ENCODE peak calls at places on chromosomes 2 and 18, in four cellular contexts. One of them, this sample, is unnamed.

GRCh38 chr2:105875241-105875640 is 130.5 kb downstream of the NCK2 start:
- DNase-seq in activated naive CD8-positive, alpha-beta T cell treated with anti-CD3 and anti-CD28 coated beads for 36 hours: no peak
- DNase-seq in tibial artery: no peak
- DNase-seq in aorta: no peak
- DNase-seq in this sample: no peak

GRCh38 chr2:135985826-135986393 is 484 bp upstream of the DARS1 start:
- DNase-seq in activated naive CD8-positive, alpha-beta T cell treated with anti-CD3 and anti-CD28 coated beads for 36 hours: peak
- DNase-seq in tibial artery: no peak
- DNase-seq in aorta: no peak
- DNase-seq in this sample: no peak

GRCh38 chr2:234249873-234250272 is 199.4 kb downstream of the SPP2 start:
- DNase-seq in activated naive CD8-positive, alpha-beta T cell treated with anti-CD3 and anti-CD28 coated beads for 36 hours: no peak
- DNase-seq in tibial artery: no peak
- DNase-seq in aorta: no peak
- DNase-seq in this sample: no peak

GRCh38 chr2:189674374-189675112 is at the start of gene ANKAR:
- DNase-seq in activated naive CD8-positive, alpha-beta T cell treated with anti-CD3 and anti-CD28 coated beads for 36 hours: peak
- DNase-seq in tibial artery: peak
- DNase-seq in aorta: peak
- DNase-seq in this sample: peak

GRCh38 chr18:45166341-45167108 is 448.8 kb upstream of the SLC14A2 start:
- DNase-seq in activated naive CD8-positive, alpha-beta T cell treated with anti-CD3 and anti-CD28 coated beads for 36 hours: no peak
- DNase-seq in tibial artery: peak
- DNase-seq in aorta: no peak
- DNase-seq in this sample: peak

GRCh38 chr2:236536727-236537398 is 32.8 kb upstream of the ACKR3 start:
- DNase-seq in activated naive CD8-positive, alpha-beta T cell treated with anti-CD3 and anti-CD28 coated beads for 36 hours: peak
- DNase-seq in tibial artery: no peak
- DNase-seq in aorta: no peak
- DNase-seq in this sample: no peak

GRCh38 chr2:160465406-160465805 is 28.2 kb downstream of the RBMS1 start:
- DNase-seq in activated naive CD8-positive, alpha-beta T cell treated with anti-CD3 and anti-CD28 coated beads for 36 hours: no peak
- DNase-seq in tibial artery: no peak
- DNase-seq in aorta: no peak
- DNase-seq in this sample: no peak

GRCh38 chr18:28050561-28050960 is 126.4 kb downstream of the CDH2 start:
- DNase-seq in activated naive CD8-positive, alpha-beta T cell treated with anti-CD3 and anti-CD28 coated beads for 36 hours: no peak
- DNase-seq in tibial artery: no peak
- DNase-seq in aorta: no peak
- DNase-seq in this sample: no peak

GRCh38 chr2:31202833-31203232 is 14.5 kb downstream of the CAPN14 start:
- DNase-seq in activated naive CD8-positive, alpha-beta T cell treated with anti-CD3 and anti-CD28 coated beads for 36 hours: no peak
- DNase-seq in tibial artery: no peak
- DNase-seq in aorta: no peak
- DNase-seq in this sample: no peak

GRCh38 chr18:34977787-34978532 is 63.3 kb upstream of the MAPRE2 start:
- DNase-seq in activated naive CD8-positive, alpha-beta T cell treated with anti-CD3 and anti-CD28 coated beads for 36 hours: peak
- DNase-seq in tibial artery: no peak
- DNase-seq in aorta: peak
- DNase-seq in this sample: peak

GRCh38 chr2:236646871-236647270 is 77.2 kb downstream of the ACKR3 start:
- DNase-seq in activated naive CD8-positive, alpha-beta T cell treated with anti-CD3 and anti-CD28 coated beads for 36 hours: no peak
- DNase-seq in tibial artery: peak
- DNase-seq in aorta: peak
- DNase-seq in this sample: no peak

This sample was measured in psoas muscle.